ENCODE peak calls at places on chromosomes 7 and 10, in six cellular contexts. F is mesendoderm, C is neuronal stem cell, Y is IMR-90, N is H1, E is mesenchymal stem cell. I is an unnamed sample.
A peak's percentile ranks its signal among the peaks of the same experiment; 100 is the strongest.

GRCh38 chr7:15921576-15921975 is 235.1 kb upstream of the MEOX2 start:
- DNase-seq in Y (peak; percentile 54), N (no peak), F (no peak), C (no peak), E (no peak), I (no peak)

GRCh38 chr10:82277591-82277990 is 402.6 kb downstream of the NRG3 start:
- DNase-seq in E (peak; percentile 49), C (no peak), F (no peak), Y (no peak), N (no peak), I (no peak)

GRCh38 chr7:33982425-33982786 is 77.1 kb downstream of the BMPER start:
- DNase-seq in E (peak; percentile 67), F (peak; percentile 71), N (no peak), C (no peak), Y (peak; percentile 76), I (peak; percentile 59)

GRCh38 chr10:120048358-120048757 is 155.8 kb downstream of the SEC23IP start:
- DNase-seq in F (no peak), C (no peak), E (no peak), N (no peak), Y (no peak), I (no peak)

GRCh38 chr10:91409069-91409868 is 875 bp upstream of the HECTD2 start:
- DNase-seq in E (peak; percentile 86), Y (peak; percentile 80), C (peak; percentile 73), N (no peak), F (peak; percentile 75), I (peak; percentile 53)

GRCh38 chr7:127983804-127984332 is 47.4 kb downstream of the LRRC4 start:
- DNase-seq in Y (peak; percentile 24), E (peak; percentile 46), F (peak; percentile 42), N (no peak), C (no peak), I (peak; percentile 89)

GRCh38 chr7:157795631-157796030 is 458.8 kb downstream of the DNAJB6 start:
- DNase-seq in F (no peak), Y (no peak), C (no peak), N (no peak), E (no peak), I (no peak)

GRCh38 chr10:121732676-121733445 is 134.6 kb upstream of the FGFR2 start:
- DNase-seq in E (no peak), C (peak; percentile 32), Y (no peak), F (peak; percentile 64), N (peak; percentile 75), I (no peak)

GRCh38 chr10:28410420-28411135 is 107.7 kb upstream of the MPP7 start:
- DNase-seq in C (no peak), E (no peak), N (no peak), Y (no peak), F (peak; percentile 42), I (no peak)

GRCh38 chr7:29806131-29806792 is at the start of gene WIPF3:
- DNase-seq in C (peak; percentile 55), E (peak; percentile 9), F (peak; percentile 49), Y (no peak), N (peak; percentile 80), I (peak; percentile 13)

GRCh38 chr10:27642023-27642589 is 103.5 kb downstream of the MKX start:
- DNase-seq in N (no peak), Y (no peak), C (no peak), F (no peak), E (no peak), I (no peak)

GRCh38 chr7:134636008-134636449 is 10.6 kb upstream of the BPGM start:
- DNase-seq in N (no peak), C (no peak), E (no peak), F (no peak), Y (no peak), I (no peak)

GRCh38 chr7:135260930-135261721 is 27.5 kb downstream of the STRA8 start:
- DNase-seq in N (no peak), F (peak; percentile 29), C (no peak), E (no peak), Y (peak; percentile 11), I (no peak)

GRCh38 chr7:131188367-131189339 is 139.0 kb upstream of the MKLN1 start:
- DNase-seq in C (no peak), N (no peak), E (peak; percentile 98), F (no peak), Y (peak; percentile 98), I (peak; percentile 47)

GRCh38 chr7:33142585-33142984 is 13.2 kb downstream of the BBS9 start:
- DNase-seq in Y (no peak), E (no peak), F (no peak), N (no peak), C (no peak), I (no peak)

GRCh38 chr7:115019882-115020605 is 98.2 kb downstream of the MDFIC start:
- DNase-seq in E (no peak), N (no peak), C (no peak), Y (no peak), F (no peak), I (no peak)

GRCh38 chr7:129332354-129333056 is 101.7 kb upstream of the STRIP2 start:
- DNase-seq in F (no peak), N (no peak), Y (peak; percentile 93), C (no peak), E (peak; percentile 74), I (peak; percentile 11)

GRCh38 chr7:131111081-131111576 is 216.5 kb upstream of the MKLN1 start:
- DNase-seq in Y (peak; percentile 90), N (no peak), E (peak; percentile 91), C (no peak), F (peak; percentile 70), I (peak; percentile 52)

GRCh38 chr10:87560495-87561222 is 56.0 kb downstream of the MINPP1 start:
- DNase-seq in N (no peak), Y (no peak), E (no peak), F (no peak), C (no peak), I (no peak)

GRCh38 chr7:73705551-73705920 is 13.9 kb downstream of the STX1A start:
- DNase-seq in E (no peak), C (no peak), F (no peak), N (no peak), Y (no peak), I (no peak)

GRCh38 chr7:77727527-77727926 is 31.3 kb downstream of the RSBN1L start:
- DNase-seq in E (no peak), Y (no peak), C (no peak), F (no peak), N (no peak), I (no peak)

GRCh38 chr10:73398024-73398423 is 15.8 kb downstream of the ANXA7 start:
- DNase-seq in E (no peak), C (no peak), N (peak; percentile 67), F (peak; percentile 47), Y (no peak), I (no peak)

DNA sequence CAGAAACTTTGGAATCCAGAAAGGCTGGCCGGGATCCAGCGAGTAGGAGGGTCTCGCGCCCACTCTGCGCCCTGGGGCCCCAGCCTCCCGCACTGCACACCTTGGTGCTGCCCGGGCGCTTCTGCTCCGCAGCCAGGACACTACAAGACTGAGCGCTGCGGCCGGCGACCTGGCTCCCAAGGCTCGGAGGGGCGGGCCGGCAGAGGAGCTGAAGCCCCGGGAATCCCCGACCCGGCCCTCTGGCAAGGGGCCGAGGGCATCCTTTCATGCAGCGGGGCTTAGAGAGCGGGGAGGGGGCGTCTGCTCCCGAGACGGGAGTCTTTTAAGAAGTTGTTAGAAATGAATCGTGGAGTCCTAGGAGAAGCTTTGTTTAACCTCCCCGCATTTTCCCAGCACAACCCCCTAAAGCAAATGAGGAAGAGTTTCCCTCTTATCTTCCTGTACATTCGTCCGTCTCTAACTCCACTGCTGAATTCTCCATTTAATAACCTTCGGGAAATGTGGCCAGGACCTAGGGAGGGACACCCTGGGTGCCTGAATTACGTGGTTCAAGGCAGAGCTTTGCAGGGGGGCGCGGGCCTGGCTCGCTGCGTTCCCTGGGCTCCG is 1.1 kb downstream of the VWC2 start:
- DNase-seq in F (no peak), C (peak; percentile 47), N (peak; percentile 72), Y (no peak), E (no peak), I (no peak)
- H3K4me3 ChIP-seq in F (no peak overlapping the region), C (no peak overlapping the region), N (peak overlapping the region; percentile 48), Y (no peak overlapping the region), E (no peak overlapping the region), I (peak overlapping the region; percentile 65)

DNA sequence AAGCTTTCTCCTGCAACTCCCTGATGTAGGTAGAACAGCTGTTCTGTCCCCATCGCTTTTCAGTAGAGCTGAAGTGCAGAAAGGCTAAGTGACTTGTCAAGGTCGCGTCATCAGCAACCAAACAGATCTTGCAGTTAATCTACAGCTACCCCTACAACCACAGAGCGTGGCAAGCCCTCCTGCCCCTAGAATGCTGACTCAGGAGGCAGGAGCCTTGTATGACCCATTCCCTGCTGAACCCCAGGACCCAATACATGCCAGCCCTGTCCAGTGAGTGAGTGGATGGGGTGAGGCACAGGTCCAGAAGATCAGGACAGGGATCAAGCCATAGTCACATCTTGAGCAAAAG is 26.6 kb upstream of the GJD4 start:
- DNase-seq in E (no peak), F (no peak), C (no peak), Y (no peak), N (no peak), I (no peak)
- H2AK5ac ChIP-seq in E (no peak overlapping the region), F (no peak overlapping the region), C (no peak overlapping the region), Y (no peak overlapping the region), N (no peak overlapping the region), I (no peak overlapping the region)

DNA sequence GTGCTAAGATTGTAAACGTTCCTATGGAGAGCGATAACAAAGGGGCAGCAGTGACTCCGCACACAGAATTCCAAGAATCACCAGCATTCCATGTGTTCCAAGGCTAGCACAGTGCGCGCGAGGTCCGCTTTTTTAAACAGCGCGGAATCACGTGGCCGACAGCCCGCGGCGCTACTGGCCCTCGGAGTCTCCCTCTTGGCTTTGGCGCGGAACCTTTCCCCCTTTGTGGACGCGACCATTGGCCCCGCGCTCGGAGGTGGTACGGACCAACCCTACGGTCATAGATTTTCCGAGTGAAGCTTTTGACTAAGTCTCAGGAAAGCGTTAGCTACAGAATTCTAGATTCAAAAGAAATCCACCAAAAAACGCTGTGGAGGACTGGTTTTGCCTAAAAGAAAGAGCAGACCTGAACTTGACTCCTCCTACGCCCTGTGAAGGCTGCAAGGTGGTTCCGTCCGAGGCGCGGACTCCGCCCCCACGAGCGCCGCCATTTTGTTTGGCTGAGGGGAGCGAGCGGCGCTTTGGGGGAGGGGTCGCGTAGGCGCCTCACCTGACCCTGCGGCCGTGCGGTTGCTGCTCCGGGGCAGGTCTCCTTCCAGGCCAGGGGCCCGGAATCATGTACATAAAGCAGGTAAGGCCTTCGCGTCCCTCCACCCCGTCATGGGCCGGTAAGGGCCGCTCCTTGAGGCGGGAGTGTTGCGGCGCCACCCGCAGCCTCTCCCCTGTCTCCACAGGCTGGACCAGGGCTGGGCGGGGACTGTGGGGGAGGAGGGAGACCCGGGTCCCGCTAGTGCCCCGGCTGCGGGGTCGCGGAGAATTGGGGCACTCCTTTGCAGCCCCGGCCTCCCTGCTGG is at the start of gene SMC3:
- DNase-seq in N (peak; percentile 96), C (peak; percentile 98), E (peak; percentile 96), Y (peak; percentile 96), F (peak; percentile 99), I (peak; percentile 100)
- H2BK5ac ChIP-seq in N (peak within 1 kb of the TSS; percentile 96), C (peak within 1 kb of the TSS; percentile 98), E (peak within 1 kb of the TSS; percentile 67), Y (peak within 1 kb of the TSS; percentile 89), F (peak within 1 kb of the TSS; percentile 96), I (peak within 1 kb of the TSS; percentile 94)

DNA sequence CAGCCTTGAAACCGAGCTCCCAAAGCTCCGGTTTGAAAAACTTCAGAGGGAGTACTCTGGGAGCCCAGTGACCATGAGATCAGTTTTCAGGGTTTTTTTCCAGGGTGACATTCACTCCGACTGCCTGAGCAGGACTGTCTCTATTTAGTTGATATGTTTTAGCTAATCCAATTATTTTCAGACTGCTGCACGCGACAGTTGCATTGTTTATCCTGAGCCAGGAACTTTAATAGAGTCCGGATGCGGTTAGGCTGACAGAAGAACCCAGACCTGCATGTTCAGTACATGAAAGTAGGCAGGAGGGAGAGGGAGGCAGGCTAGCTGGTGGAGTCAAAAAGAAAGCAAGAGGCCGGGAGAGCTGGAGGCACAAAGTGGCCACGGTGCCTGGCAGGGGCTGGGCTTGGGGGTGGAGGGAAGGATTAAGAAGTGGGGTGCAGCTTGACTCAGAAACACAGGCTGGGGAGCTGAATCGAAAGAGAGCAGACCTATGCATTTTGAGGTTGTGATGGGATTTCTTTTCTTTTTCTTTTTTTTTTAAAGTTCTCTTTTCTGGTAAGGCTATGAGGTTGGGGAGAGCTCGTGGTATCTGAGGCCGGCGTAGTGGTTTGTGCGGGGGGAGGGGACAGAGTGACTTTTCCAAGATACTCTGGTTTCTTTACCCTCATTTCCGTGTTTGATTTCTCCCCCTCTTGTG is 5.7 kb downstream of the GATA3 start:
- DNase-seq in N (peak; percentile 51), F (no peak), Y (peak; percentile 25), E (peak; percentile 90), C (peak; percentile 69), I (no peak)
- H3K4me3 ChIP-seq in N (no peak overlapping the region), F (no peak overlapping the region), Y (no peak overlapping the region), E (no peak overlapping the region), C (no peak overlapping the region), I (no peak overlapping the region)